ENCODE peak calls at places on chromosomes 5 and 9, in eight cellular contexts. M is nucleus accumbens, I is AG09309, K is PC-9, N is brain microvascular endothelial cell, W is A549, P is breast epithelium, Y is T-helper 1 cell. B is an unnamed sample.

GRCh38 chr5:111143910-111144309 is 51.8 kb downstream of the WDR36 start:
- DNase-seq in P (no peak), N (peak), W (no peak), K (no peak), I (peak), Y (no peak), M (no peak), B (peak)

GRCh38 chr9:13896047-13896446 is 417.9 kb downstream of the NFIB start:
- DNase-seq in M (no peak), W (no peak), K (no peak), I (no peak), N (no peak), P (no peak), Y (no peak), B (peak)

GRCh38 chr9:4923141-4923540 is 61.9 kb upstream of the JAK2 start:
- DNase-seq in M (no peak), Y (no peak), K (no peak), W (no peak), N (no peak), I (no peak), P (no peak), B (no peak)

GRCh38 chr5:144979516-144980264 is 809.0 kb downstream of the KCTD16 start:
- DNase-seq in M (no peak), K (no peak), I (no peak), W (no peak), Y (no peak), P (no peak), N (no peak), B (no peak)

GRCh38 chr9:116020801-116021200 is 132.8 kb upstream of the PAPPA start:
- DNase-seq in W (peak), I (no peak), P (no peak), M (no peak), N (no peak), Y (no peak), K (no peak), B (peak)

GRCh38 chr9:92001244-92001643 is 51.2 kb upstream of the ROR2 start:
- DNase-seq in M (no peak), Y (no peak), I (peak), W (no peak), N (no peak), K (no peak), P (no peak), B (no peak)

GRCh38 chr5:73106335-73106734 is 14.0 kb upstream of the TMEM171 start:
- DNase-seq in N (no peak), Y (no peak), K (no peak), I (no peak), P (no peak), W (no peak), M (no peak), B (no peak)

GRCh38 chr9:32463500-32463899 is 62.5 kb downstream of the RIGI start:
- DNase-seq in K (no peak), Y (no peak), M (no peak), P (no peak), I (no peak), W (no peak), N (no peak), B (no peak)

GRCh38 chr5:142600611-142601360 is 85.1 kb downstream of the FGF1 start:
- DNase-seq in I (no peak), P (no peak), Y (no peak), N (peak), M (no peak), W (peak), K (no peak), B (no peak)

GRCh38 chr5:180360078-180360957 is 7.2 kb upstream of the GFPT2 start:
- DNase-seq in M (no peak), W (no peak), N (no peak), I (no peak), K (no peak), P (no peak), Y (no peak), B (no peak)

GRCh38 chr5:65102501-65102825 is 333.7 kb downstream of the CWC27 start:
- DNase-seq in W (no peak), I (no peak), Y (no peak), N (no peak), P (no peak), K (peak), M (no peak), B (no peak)

GRCh38 chr5:135497971-135498661 is 37.6 kb downstream of the NEUROG1 start:
- DNase-seq in N (no peak), M (no peak), P (no peak), Y (no peak), W (no peak), I (no peak), K (no peak), B (no peak)

GRCh38 chr5:179927834-179928233 is 20.1 kb upstream of the TBC1D9B start:
- DNase-seq in M (no peak), P (no peak), K (no peak), W (no peak), Y (no peak), I (no peak), N (no peak), B (no peak)

GRCh38 chr5:90612930-90613329 is 54.3 kb downstream of the ADGRV1 start:
- DNase-seq in I (no peak), W (no peak), M (no peak), Y (no peak), K (no peak), N (no peak), P (no peak), B (no peak)

GRCh38 chr5:159331099-159331973 is 1.0 kb upstream of the IL12B start:
- DNase-seq in N (no peak), K (peak), I (no peak), P (no peak), Y (peak), W (peak), M (no peak), B (peak)

GRCh38 chr5:178180141-178180863 is 6.9 kb downstream of the GMCL2 start:
- DNase-seq in K (no peak), N (no peak), W (no peak), P (no peak), I (no peak), Y (no peak), M (no peak), B (no peak)

GRCh38 chr5:126503602-126504104 is 80.4 kb downstream of the GRAMD2B start:
- DNase-seq in I (no peak), M (no peak), P (no peak), Y (no peak), N (peak), W (no peak), K (no peak), B (peak)

GRCh38 chr5:157858527-157859226 is at the start of gene CLINT1:
- DNase-seq in K (peak), M (peak), I (no peak), Y (peak), W (peak), P (peak), N (peak), B (peak)

GRCh38 chr9:72465602-72466001 is 55.8 kb upstream of the TMC1 start:
- DNase-seq in K (no peak), Y (no peak), W (no peak), P (no peak), N (no peak), I (no peak), M (no peak), B (no peak)

GRCh38 chr5:3310551-3311340 is 284.9 kb upstream of the IRX1 start:
- DNase-seq in Y (no peak), N (no peak), P (peak), W (no peak), K (peak), I (no peak), M (peak), B (peak)

GRCh38 chr9:76654051-76654461 is 110.2 kb upstream of the PCA3 start:
- DNase-seq in M (no peak), Y (no peak), I (no peak), P (no peak), K (no peak), W (no peak), N (no peak), B (no peak)